ENCODE peak calls at places on chromosomes 16 and 17, in eight cellular contexts. C is A673; G is epithelial cell of esophagus; A is progenitor cell of endocrine pancreas; P is AG04450; I is activated CD8-positive, alpha-beta T cell treated with anti-CD3 and anti-CD28 coated beads for 36 hours; B is cardiac fibroblast; V is kidney epithelial cell. F is an unnamed sample.

GRCh38 chr16:85399583-85400284 is 213.4 kb upstream of the GSE1 start:
- DNase-seq in C (no peak), G (no peak), A (no peak), P (no peak), I (no peak), B (no peak), V (no peak), F (no peak)

GRCh38 chr16:48113471-48113870 is 42.3 kb downstream of the ABCC12 start:
- DNase-seq in C (no peak), G (peak), A (peak), P (no peak), I (no peak), B (no peak), V (no peak), F (no peak)

GRCh38 chr16:19872935-19873334 is 11.7 kb downstream of the GPRC5B start:
- DNase-seq in C (no peak), G (no peak), A (no peak), P (no peak), I (no peak), B (no peak), V (no peak), F (no peak)

GRCh38 chr17:80704381-80704819 is 159.8 kb downstream of the RPTOR start:
- DNase-seq in C (no peak), G (peak), A (no peak), P (no peak), I (no peak), B (peak), V (no peak), F (no peak)

GRCh38 chr17:3385869-3386816 is at the start of gene OR3A2:
- DNase-seq in C (no peak), G (no peak), A (no peak), P (no peak), I (peak), B (no peak), V (no peak), F (no peak)

GRCh38 chr17:16928406-16929280 is 43.3 kb downstream of the TNFRSF13B start:
- DNase-seq in C (no peak), G (no peak), A (no peak), P (no peak), I (no peak), B (no peak), V (no peak), F (no peak)

GRCh38 chr16:67652578-67653130 is 7.4 kb downstream of the ACD start:
- DNase-seq in C (peak), G (peak), A (no peak), P (no peak), I (no peak), B (no peak), V (no peak), F (no peak)

GRCh38 chr16:72122916-72123315 is 29.3 kb downstream of the DHX38 start:
- DNase-seq in C (no peak), G (no peak), A (no peak), P (no peak), I (no peak), B (no peak), V (no peak), F (no peak)

GRCh38 chr16:22372882-22373661 is 1.3 kb downstream of the CDR2 start:
- DNase-seq in C (peak), G (no peak), A (no peak), P (no peak), I (peak), B (peak), V (no peak), F (no peak)

GRCh38 chr16:25553711-25554436 is 137.9 kb upstream of the HS3ST4 start:
- DNase-seq in C (peak), G (peak), A (no peak), P (no peak), I (peak), B (peak), V (no peak), F (no peak)

GRCh38 chr16:27690604-27691003 is 140.7 kb downstream of the KATNIP start:
- DNase-seq in C (peak), G (peak), A (no peak), P (no peak), I (peak), B (peak), V (no peak), F (peak)

GRCh38 chr17:3794890-3795757 is 5.9 kb downstream of the ITGAE start:
- DNase-seq in C (no peak), G (peak), A (no peak), P (no peak), I (peak), B (peak), V (peak), F (no peak)

GRCh38 chr17:75909051-75909811 is 4.5 kb upstream of the MRPL38 start:
- DNase-seq in C (no peak), G (no peak), A (no peak), P (no peak), I (no peak), B (no peak), V (no peak), F (no peak)

GRCh38 chr17:68777243-68777855 is 176.2 kb upstream of the FAM20A start:
- DNase-seq in C (peak), G (peak), A (peak), P (peak), I (peak), B (peak), V (no peak), F (peak)

GRCh38 chr16:50683689-50684374 is 2.7 kb upstream of the SNX20 start:
- DNase-seq in C (no peak), G (no peak), A (no peak), P (no peak), I (peak), B (no peak), V (no peak), F (peak)

GRCh38 chr17:42832934-42833770 is at the start of gene PSME3:
- DNase-seq in C (peak), G (peak), A (peak), P (peak), I (peak), B (peak), V (peak), F (peak)
- TF ChIP-seq CTCF in C (no peak), G (no peak), A (no peak), P (no peak), I (no peak), B (no peak), V (no peak), F (no peak)

DNA sequence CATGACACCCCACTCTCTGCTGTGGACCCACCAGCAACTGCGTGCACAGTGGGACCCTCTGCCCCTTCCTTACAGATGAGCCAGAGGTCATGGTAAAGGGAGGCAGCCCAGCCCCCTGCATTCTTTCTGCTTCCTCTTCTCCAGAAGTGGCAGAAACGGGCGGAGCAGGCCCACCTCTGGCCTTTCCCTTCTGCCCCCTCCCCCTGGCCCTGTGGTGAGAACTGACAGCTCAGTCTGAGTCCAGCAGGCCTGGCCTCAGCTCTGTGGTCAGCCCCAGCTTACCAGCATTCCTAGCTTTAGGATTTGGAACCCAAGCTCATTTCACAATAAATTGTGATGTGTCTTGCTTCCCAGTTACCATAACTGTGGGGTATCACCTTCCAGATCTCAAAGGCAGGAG is 4.8 kb upstream of the ANKRD11 start:
- DNase-seq in C (no peak), G (no peak), A (no peak), P (no peak), I (no peak), B (peak), V (no peak), F (no peak)
- TF ChIP-seq CTCF in C (no peak), G (no peak), A (no peak), P (peak), I (no peak), B (no peak), V (no peak), F (no peak)

DNA sequence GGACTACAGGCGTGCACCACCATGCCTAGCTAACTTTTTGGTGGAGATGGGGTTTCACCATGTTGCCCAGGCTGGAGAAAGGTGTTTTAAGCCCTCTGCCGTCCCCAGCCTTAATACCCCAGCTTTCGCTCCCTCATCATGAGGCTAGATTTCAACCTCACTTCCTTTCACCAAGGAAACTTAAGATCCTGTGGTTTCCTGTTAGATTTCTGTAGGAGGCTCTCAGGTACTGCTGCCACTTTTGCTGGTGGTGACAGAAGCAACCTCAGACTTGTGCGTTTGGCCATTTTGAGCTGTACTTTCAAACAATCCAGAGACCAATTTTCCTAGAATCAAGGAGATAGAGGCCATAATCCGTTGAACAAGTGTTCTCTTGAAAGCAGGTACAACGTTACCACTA is 36.2 kb downstream of the MPHOSPH6 start:
- DNase-seq in C (no peak), G (no peak), A (no peak), P (no peak), I (peak), B (no peak), V (no peak), F (no peak)
- TF ChIP-seq CTCF in C (no peak), G (no peak), A (no peak), P (no peak), I (no peak), B (no peak), V (no peak), F (no peak)

GRCh38 chr16:65667013-65667578 is 545.2 kb upstream of the CDH11 start:
- DNase-seq in C (peak), G (peak), A (no peak), P (no peak), I (no peak), B (peak), V (no peak), F (no peak)
- TF ChIP-seq CTCF in C (peak), G (peak), A (no peak), P (peak), I (no peak), B (peak), V (peak), F (no peak)

DNA sequence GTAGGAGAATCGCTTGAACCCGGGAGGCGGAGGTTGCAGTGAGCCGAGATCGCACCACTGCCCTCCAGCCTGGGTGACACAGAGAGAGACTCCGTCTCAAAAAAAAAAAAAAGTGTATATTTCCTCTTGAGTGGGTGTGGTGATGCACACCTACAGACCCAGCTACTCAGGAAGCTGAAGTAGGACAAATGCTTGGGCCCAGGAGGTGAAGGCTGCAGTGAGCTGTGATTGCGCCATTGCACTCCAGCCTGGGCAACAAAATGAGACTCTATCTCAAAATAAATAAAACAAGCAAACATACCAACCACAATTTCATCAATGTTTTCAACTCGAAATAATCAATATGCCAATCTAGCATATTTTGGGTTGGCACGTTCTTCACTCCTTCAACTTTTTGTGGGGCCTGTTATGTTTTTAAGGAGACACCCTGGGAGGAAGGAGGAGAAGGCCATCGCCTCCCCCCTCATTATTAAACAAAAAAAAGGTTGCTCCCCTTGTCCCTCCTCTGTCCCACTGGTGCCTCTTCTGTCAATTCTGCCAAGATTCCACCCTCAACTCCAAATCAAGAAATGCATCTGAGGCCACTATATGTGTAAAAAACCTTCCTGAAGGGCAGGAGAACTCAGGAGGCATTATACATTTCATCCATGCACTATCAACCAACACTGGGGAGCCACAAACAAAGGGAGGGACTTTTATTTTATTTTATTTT is 52.4 kb upstream of the ATF7IP2 start:
- DNase-seq in C (no peak), G (no peak), A (no peak), P (no peak), I (peak), B (no peak), V (no peak), F (no peak)
- TF ChIP-seq CTCF in C (no peak), G (no peak), A (no peak), P (no peak), I (no peak), B (no peak), V (no peak), F (no peak)

GRCh38 chr16:2473425-2473926 is 1.5 kb upstream of the TBC1D24 start:
- DNase-seq in C (no peak), G (no peak), A (no peak), P (no peak), I (no peak), B (no peak), V (no peak), F (no peak)

GRCh38 chr16:2472885-2473284 is 1.8 kb downstream of the NTN3 start:
- DNase-seq in C (no peak), G (no peak), A (no peak), P (no peak), I (no peak), B (no peak), V (no peak), F (no peak)

GRCh38 chr16:2474877-2475412 is at the start of gene TBC1D24:
- DNase-seq in C (peak), G (peak), A (peak), P (no peak), I (peak), B (peak), V (peak), F (peak)

GRCh38 chr16:2475413-2476344 is 752 bp downstream of the TBC1D24 start:
- DNase-seq in C (peak), G (no peak), A (no peak), P (no peak), I (peak), B (no peak), V (no peak), F (peak)

DNA sequence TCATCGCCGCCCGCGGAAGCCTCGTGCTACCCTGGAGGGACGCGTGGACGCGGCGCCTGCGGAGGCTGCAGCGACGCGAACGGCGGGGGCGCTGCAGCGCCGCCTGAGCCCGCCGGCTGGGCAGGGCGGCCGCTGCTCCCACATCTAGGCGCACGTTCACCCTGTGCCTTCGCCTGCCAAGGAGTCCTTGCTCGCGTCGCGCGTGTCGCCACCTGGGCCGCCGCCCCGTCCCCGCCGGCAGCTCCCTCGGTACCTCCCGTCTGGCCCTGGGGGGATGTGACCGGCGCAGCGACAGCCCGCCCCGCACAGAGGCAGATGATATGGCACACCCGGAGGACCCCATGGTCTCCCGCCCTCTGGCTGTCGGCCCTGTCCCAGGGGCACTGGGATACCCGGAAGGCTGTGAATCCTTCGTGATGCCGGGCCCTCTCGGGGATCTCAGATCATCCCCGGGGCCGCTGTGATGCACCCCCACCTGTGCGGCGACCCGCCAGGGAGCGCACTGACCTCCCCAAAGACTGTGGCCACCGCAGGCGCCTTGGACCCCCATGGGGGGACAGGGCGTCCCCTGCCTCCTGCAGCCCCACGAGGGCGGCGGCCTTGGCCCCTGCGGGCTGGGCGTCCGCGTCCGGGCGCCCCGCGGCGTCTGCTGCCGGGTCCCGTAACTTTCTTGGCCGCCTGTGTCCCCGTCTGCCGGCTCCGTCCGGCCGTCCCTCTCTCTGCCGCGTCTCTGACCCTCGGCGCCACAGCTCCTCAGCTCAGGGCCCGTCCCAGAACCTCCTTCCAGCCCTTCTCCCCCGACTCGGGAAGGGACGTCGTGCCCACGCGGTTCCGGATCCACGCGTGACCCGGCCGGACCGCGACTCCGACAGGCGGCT is 689 bp upstream of the TBC1D24 start:
- DNase-seq in C (peak), G (peak), A (no peak), P (no peak), I (peak), B (peak), V (no peak), F (peak)
- TF ChIP-seq CTCF in C (peak), G (no peak), A (peak), P (peak), I (peak), B (no peak), V (peak), F (peak)

DNA sequence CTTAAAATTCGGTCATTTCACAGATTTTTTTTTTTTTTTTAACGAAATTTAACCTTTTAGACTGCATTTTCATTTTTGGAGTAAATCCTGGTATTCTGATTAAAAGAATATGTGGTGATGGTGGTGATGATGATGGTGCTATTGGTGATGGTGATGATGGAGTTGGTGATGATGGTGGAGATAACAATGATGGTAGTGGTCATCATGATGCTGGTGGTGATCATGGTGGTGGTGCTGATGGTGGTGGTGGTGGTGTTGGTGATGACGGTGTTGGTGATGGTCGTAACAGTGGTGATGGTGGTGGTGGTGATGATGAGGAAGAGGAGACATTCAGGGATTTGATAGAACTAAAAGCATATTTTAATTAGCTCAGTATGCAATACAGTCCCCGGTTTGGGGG is 84.0 kb downstream of the TNRC6C start:
- DNase-seq in C (no peak), G (no peak), A (no peak), P (no peak), I (no peak), B (no peak), V (no peak), F (no peak)
- TF ChIP-seq CTCF in C (no peak), G (no peak), A (no peak), P (no peak), I (no peak), B (no peak), V (no peak), F (no peak)

GRCh38 chr17:15247891-15248529 is 17.1 kb downstream of the PMP22 start:
- DNase-seq in C (no peak), G (peak), A (no peak), P (no peak), I (no peak), B (no peak), V (no peak), F (no peak)
- TF ChIP-seq CTCF in C (peak), G (peak), A (peak), P (peak), I (no peak), B (peak), V (peak), F (peak)

F was measured in GM13977.